ENCODE peak calls at places on chromosomes 5 and 9, in seven cellular contexts. G is effector memory CD8-positive, alpha-beta T cell; L is AG08396; Y is GM03348; P is GM23338; D is C1 segment of cervical spinal cord; S is activated naive CD8-positive, alpha-beta T cell treated with anti-CD3 and anti-CD28 coated beads, Interleukin-2, amount 50 U/mL, for 16 hours. M is an unnamed sample.

GRCh38 chr9:136719212-136719880 is 7.0 kb downstream of the DIPK1B start:
- DNase-seq in G (no peak), L (no peak), Y (no peak), P (no peak), D (no peak), S (no peak), M (no peak)

GRCh38 chr5:126753227-126753626 is 23.7 kb upstream of the LMNB1 start:
- DNase-seq in G (no peak), L (no peak), Y (no peak), P (no peak), D (no peak), S (no peak), M (no peak)

GRCh38 chr9:14992025-14992424 is 81.8 kb upstream of the FREM1 start:
- DNase-seq in G (no peak), L (no peak), Y (peak), P (no peak), D (no peak), S (no peak), M (no peak)

GRCh38 chr9:68698943-68699509 is 6.0 kb upstream of the PIP5K1B start:
- DNase-seq in G (no peak), L (no peak), Y (no peak), P (no peak), D (no peak), S (no peak), M (no peak)

GRCh38 chr9:127140842-127141675 is 18.6 kb upstream of the ANGPTL2 start:
- DNase-seq in G (no peak), L (no peak), Y (no peak), P (no peak), D (no peak), S (no peak), M (no peak)

GRCh38 chr5:53820802-53821171 is 260.3 kb downstream of the NDUFS4 start:
- DNase-seq in G (no peak), L (no peak), Y (no peak), P (no peak), D (no peak), S (no peak), M (no peak)

GRCh38 chr5:139903805-139904565 is 108.4 kb downstream of the PSD2 start:
- DNase-seq in G (no peak), L (peak), Y (peak), P (peak), D (peak), S (no peak), M (no peak)

GRCh38 chr5:74772359-74772758 is 5.3 kb downstream of the NSA2 start:
- DNase-seq in G (no peak), L (no peak), Y (no peak), P (no peak), D (no peak), S (no peak), M (no peak)

GRCh38 chr9:114619205-114619758 is 8.2 kb downstream of the TMEM268 start:
- DNase-seq in G (no peak), L (no peak), Y (no peak), P (no peak), D (no peak), S (no peak), M (no peak)

GRCh38 chr5:150648294-150649107 is 8.0 kb downstream of the SYNPO start:
- DNase-seq in G (no peak), L (no peak), Y (no peak), P (no peak), D (no peak), S (no peak), M (no peak)

GRCh38 chr9:136587145-136587943 is 41.5 kb upstream of the NOTCH1 start:
- DNase-seq in G (no peak), L (no peak), Y (peak), P (peak), D (peak), S (no peak), M (no peak)

GRCh38 chr9:26949604-26950003 is 2.6 kb upstream of the PLAA start:
- DNase-seq in G (no peak), L (no peak), Y (no peak), P (no peak), D (no peak), S (no peak), M (no peak)

GRCh38 chr5:155050384-155051019 is 36.9 kb downstream of the KIF4B start:
- DNase-seq in G (no peak), L (no peak), Y (no peak), P (peak), D (no peak), S (no peak), M (no peak)

GRCh38 chr5:120405923-120406322 is 58.2 kb upstream of the PRR16 start:
- DNase-seq in G (no peak), L (no peak), Y (no peak), P (no peak), D (no peak), S (no peak), M (no peak)

M was measured in KG1.